ENCODE peak calls at places on chromosomes 7 and 10, in six cellular contexts. L is Peyer's patch, C is A549, X is adrenal gland, J is IMR-90, H is tibial nerve. Y is an unnamed sample.

GRCh38 chr10:110074986-110075664 is 67.3 kb downstream of the ADD3 start:
- DNase-seq in L (no peak), C (no peak), X (no peak), J (peak; percentile 94), H (no peak), Y (no peak)

GRCh38 chr10:89946106-89946505 is 244.7 kb downstream of the KIF20B start:
- DNase-seq in L (no peak), C (no peak), X (no peak), J (peak; percentile 15), H (no peak), Y (no peak)

GRCh38 chr10:10845826-10846225 is 171.8 kb upstream of the CELF2 start:
- DNase-seq in L (no peak), C (no peak), X (no peak), J (no peak), H (no peak), Y (no peak)

GRCh38 chr7:42269161-42269560 is 32.2 kb upstream of the GLI3 start:
- DNase-seq in L (no peak), C (no peak), X (no peak), J (no peak), H (no peak), Y (no peak)

GRCh38 chr10:17239276-17239660 is 11.2 kb downstream of the VIM start:
- DNase-seq in L (no peak), C (no peak), X (no peak), J (no peak), H (no peak), Y (no peak)

GRCh38 chr10:21797984-21798765 is 205.4 kb downstream of the DNAJC1 start:
- DNase-seq in L (no peak), C (no peak), X (no peak), J (no peak), H (no peak), Y (no peak)

GRCh38 chr7:156064921-156065386 is 252.7 kb upstream of the SHH start:
- DNase-seq in L (no peak), C (peak; percentile 9), X (no peak), J (peak; percentile 5), H (no peak), Y (no peak)

GRCh38 chr10:106185991-106186390 is 978.5 kb downstream of the SORCS1 start:
- DNase-seq in L (no peak), C (no peak), X (no peak), J (peak; percentile 31), H (no peak), Y (no peak)

GRCh38 chr7:111827863-111828504 is 265.7 kb upstream of the IMMP2L start:
- DNase-seq in L (no peak), C (peak; percentile 4), X (no peak), J (peak; percentile 68), H (no peak), Y (no peak)

GRCh38 chr10:117217196-117217761 is 20.0 kb downstream of the KCNK18 start:
- DNase-seq in L (no peak), C (peak; percentile 24), X (no peak), J (no peak), H (no peak), Y (no peak)

GRCh38 chr7:148697256-148697841 is 1.4 kb upstream of the CUL1 start:
- DNase-seq in L (peak; percentile 27), C (no peak), X (peak; percentile 25), J (peak; percentile 63), H (peak; percentile 54), Y (peak; percentile 90)

GRCh38 chr10:132103116-132103910 is 37.6 kb downstream of the JAKMIP3 start:
- DNase-seq in L (no peak), C (no peak), X (no peak), J (no peak), H (no peak), Y (peak; percentile 48)

GRCh38 chr10:6171891-6172354 is 30.8 kb upstream of the PFKFB3 start:
- DNase-seq in L (peak; percentile 32), C (no peak), X (peak; percentile 61), J (peak; percentile 96), H (peak; percentile 63), Y (peak; percentile 93)

GRCh38 chr7:115009139-115009538 is 87.2 kb downstream of the MDFIC start:
- DNase-seq in L (no peak), C (no peak), X (no peak), J (peak; percentile 15), H (no peak), Y (no peak)

GRCh38 chr7:145183069-145183468 is 347.2 kb upstream of the TPK1 start:
- DNase-seq in L (no peak), C (no peak), X (no peak), J (no peak), H (no peak), Y (no peak)

GRCh38 chr7:129611246-129612111 is at the start of gene NRF1:
- DNase-seq in L (peak; percentile 85), C (peak; percentile 91), X (peak; percentile 89), J (peak; percentile 89), H (peak; percentile 79), Y (peak; percentile 96)

GRCh38 chr7:85489498-85489897 is 302.6 kb upstream of the SEMA3D start:
- DNase-seq in L (no peak), C (peak; percentile 1), X (no peak), J (peak; percentile 95), H (no peak), Y (no peak)

GRCh38 chr10:71842856-71843530 is 8.1 kb downstream of the PSAP start:
- DNase-seq in L (no peak), C (no peak), X (no peak), J (no peak), H (no peak), Y (no peak)

GRCh38 chr10:58851606-58852005 is 324.8 kb upstream of the PHYHIPL start:
- DNase-seq in L (no peak), C (no peak), X (no peak), J (peak; percentile 19), H (no peak), Y (no peak)

GRCh38 chr7:54778166-54778565 is 19.2 kb upstream of the SEC61G start:
- DNase-seq in L (no peak), C (no peak), X (no peak), J (no peak), H (no peak), Y (no peak)

GRCh38 chr10:129277080-129277479 is 190.0 kb upstream of the MGMT start:
- DNase-seq in L (no peak), C (no peak), X (no peak), J (no peak), H (no peak), Y (no peak)

GRCh38 chr10:11993834-11994468 is 48.7 kb downstream of the UPF2 start:
- DNase-seq in L (no peak), C (no peak), X (no peak), J (no peak), H (no peak), Y (no peak)

GRCh38 chr7:137462074-137462715 is 118.7 kb upstream of the PTN start:
- DNase-seq in L (no peak), C (no peak), X (no peak), J (peak; percentile 63), H (no peak), Y (no peak)

GRCh38 chr10:7915923-7916322 is 97.6 kb downstream of the TAF3 start:
- DNase-seq in L (no peak), C (no peak), X (no peak), J (peak; percentile 63), H (no peak), Y (no peak)

GRCh38 chr7:151448261-151449252 is 8.6 kb upstream of the CRYGN start:
- DNase-seq in L (peak; percentile 62), C (peak; percentile 69), X (peak; percentile 74), J (peak; percentile 41), H (peak; percentile 78), Y (peak; percentile 56)

DNA sequence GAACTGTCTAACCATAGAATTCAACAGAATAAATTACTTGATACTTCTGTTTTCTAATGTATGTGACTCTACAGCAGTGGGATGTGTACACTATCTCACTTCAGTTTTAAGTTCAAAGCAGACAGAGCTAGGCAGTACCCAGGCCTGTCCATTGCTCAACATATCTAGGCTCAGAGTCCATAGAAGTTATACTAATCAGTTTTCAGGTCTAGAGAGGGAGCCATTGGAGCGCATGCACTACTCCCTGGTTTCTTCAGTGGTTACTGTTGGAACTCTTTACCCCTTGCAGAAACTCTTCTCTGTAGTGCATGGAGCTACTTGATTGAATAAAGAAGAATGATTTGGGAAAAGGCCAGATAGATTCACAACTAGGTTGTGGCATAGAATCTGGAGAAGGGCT is 4.4 kb downstream of the CD36 start:
- DNase-seq in L (no peak), C (no peak), X (no peak), J (no peak), H (no peak), Y (no peak)
- H3K4me3 ChIP-seq in L (no peak overlapping the region), C (no peak overlapping the region), X (no peak overlapping the region), J (no peak overlapping the region), H (no peak overlapping the region), Y (no peak overlapping the region)

GRCh38 chr10:15378569-15378968 is 7.5 kb upstream of the FAM171A1 start:
- DNase-seq in L (no peak), C (no peak), X (no peak), J (no peak), H (no peak), Y (no peak)
- TF ChIP-seq CTCF in L (no peak), C (no peak), X (no peak), J (no peak), H (no peak), Y (no peak)

GRCh38 chr10:86673827-86674581 is 5.7 kb downstream of the LDB3 start:
- DNase-seq in L (no peak), C (no peak), X (no peak), J (no peak), H (no peak), Y (no peak)
- TF ChIP-seq POLR2A in L (no peak), C (no peak), X (no peak), J (no peak), H (no peak), Y (no peak)

GRCh38 chr7:30916767-30917166 is 5.1 kb downstream of the AQP1 start:
- DNase-seq in L (no peak), C (no peak), X (no peak), J (no peak), H (no peak), Y (no peak)

GRCh38 chr7:30916255-30916654 is 4.6 kb downstream of the AQP1 start:
- DNase-seq in L (no peak), C (no peak), X (no peak), J (no peak), H (no peak), Y (no peak)

GRCh38 chr7:30918676-30919075 is 7.0 kb downstream of the AQP1 start:
- DNase-seq in L (no peak), C (no peak), X (no peak), J (no peak), H (no peak), Y (no peak)

GRCh38 chr7:30915751-30916150 is 4.1 kb downstream of the AQP1 start:
- DNase-seq in L (no peak), C (no peak), X (no peak), J (no peak), H (no peak), Y (no peak)

GRCh38 chr7:30917216-30917893 is 5.7 kb downstream of the AQP1 start:
- DNase-seq in L (no peak), C (no peak), X (no peak), J (no peak), H (no peak), Y (no peak)
- H3K4me3 ChIP-seq in L (no peak overlapping the region), C (no peak overlapping the region), X (no peak overlapping the region), J (no peak overlapping the region), H (peak overlapping the region; percentile 49), Y (no peak overlapping the region)

Y was measured in lower leg skin.